ENCODE peak calls at places on chromosomes 5 and 9, in six cellular contexts. H is H1, W is HEK293T, S is K562, I is HepG2, L is HCT116. C is an unnamed sample.

GRCh38 chr5:40071870-40072269 is 607.8 kb upstream of the PTGER4 start:
- DNase-seq in H (no peak), W (no peak), S (no peak), I (no peak), L (no peak), C (no peak)

GRCh38 chr9:100485196-100485595 is 12.2 kb downstream of the TMEFF1 start:
- DNase-seq in H (no peak), W (no peak), S (no peak), I (no peak), L (no peak), C (no peak)

GRCh38 chr5:151678146-151678545 is 8.6 kb downstream of the SPARC start:
- DNase-seq in H (no peak), W (no peak), S (no peak), I (no peak), L (no peak), C (no peak)

GRCh38 chr5:77741608-77742007 is 34.5 kb downstream of the TBCA start:
- DNase-seq in H (no peak), W (no peak), S (no peak), I (no peak), L (no peak), C (no peak)

GRCh38 chr5:140977003-140977402 is 10.7 kb downstream of the PCDHAC2 start:
- DNase-seq in H (no peak), W (no peak), S (no peak), I (no peak), L (no peak), C (no peak)

GRCh38 chr9:126661521-126662251 is 48.0 kb downstream of the LMX1B start:
- DNase-seq in H (peak), W (no peak), S (peak), I (peak), L (peak), C (peak)

GRCh38 chr5:80569961-80570786 is at the start of gene ANKRD34B:
- DNase-seq in H (peak), W (peak), S (peak), I (no peak), L (no peak), C (peak)

GRCh38 chr9:70791936-70792335 is 329.5 kb downstream of the TRPM3 start:
- DNase-seq in H (no peak), W (no peak), S (no peak), I (no peak), L (no peak), C (no peak)

GRCh38 chr5:147530801-147531389 is 21.0 kb upstream of the DPYSL3 start:
- DNase-seq in H (no peak), W (no peak), S (no peak), I (no peak), L (no peak), C (no peak)

GRCh38 chr5:76971471-76971870 is 18.6 kb downstream of the CRHBP start:
- DNase-seq in H (no peak), W (no peak), S (no peak), I (no peak), L (no peak), C (no peak)

GRCh38 chr9:134712922-134713321 is 71.3 kb downstream of the COL5A1 start:
- DNase-seq in H (no peak), W (no peak), S (no peak), I (no peak), L (no peak), C (no peak)

GRCh38 chr9:88532320-88532719 is 2.7 kb upstream of the NXNL2 start:
- DNase-seq in H (peak), W (peak), S (no peak), I (no peak), L (no peak), C (peak)

GRCh38 chr5:111755264-111755941 is 1.6 kb downstream of the NREP start:
- DNase-seq in H (no peak), W (no peak), S (no peak), I (no peak), L (no peak), C (no peak)

GRCh38 chr5:42908086-42908485 is 96.4 kb upstream of the SELENOP start:
- DNase-seq in H (no peak), W (no peak), S (no peak), I (no peak), L (no peak), C (no peak)

GRCh38 chr9:78601957-78602565 is 305.1 kb downstream of the PSAT1 start:
- DNase-seq in H (no peak), W (peak), S (peak), I (peak), L (peak), C (peak)

GRCh38 chr9:30411571-30411970 is 1972.9 kb upstream of the ACO1 start:
- DNase-seq in H (no peak), W (no peak), S (no peak), I (no peak), L (no peak), C (no peak)

GRCh38 chr9:23803216-23803615 is 22.8 kb downstream of the ELAVL2 start:
- DNase-seq in H (no peak), W (no peak), S (no peak), I (no peak), L (no peak), C (no peak)

GRCh38 chr5:115490601-115491000 is 54.0 kb downstream of the FEM1C start:
- DNase-seq in H (no peak), W (no peak), S (no peak), I (no peak), L (no peak), C (no peak)

GRCh38 chr9:134204991-134205578 is 40.7 kb upstream of the RNU6ATAC start:
- DNase-seq in H (no peak), W (no peak), S (no peak), I (peak), L (no peak), C (no peak)

GRCh38 chr5:172806897-172807672 is 27.0 kb upstream of the ERGIC1 start:
- DNase-seq in H (peak), W (no peak), S (peak), I (peak), L (peak), C (peak)

GRCh38 chr9:113274474-113275146 is 762 bp downstream of the CDC26 start:
- DNase-seq in H (no peak), W (peak), S (peak), I (peak), L (peak), C (no peak)

GRCh38 chr5:178223196-178223773 is 9.3 kb downstream of the PHYKPL start:
- DNase-seq in H (no peak), W (no peak), S (no peak), I (no peak), L (no peak), C (no peak)

GRCh38 chr9:95750725-95751644 is 124.5 kb upstream of the ERCC6L2 start:
- DNase-seq in H (no peak), W (no peak), S (no peak), I (no peak), L (no peak), C (no peak)

GRCh38 chr9:77598510-77598909 is 49.6 kb downstream of the GNA14 start:
- DNase-seq in H (no peak), W (no peak), S (no peak), I (no peak), L (no peak), C (no peak)
- TF ChIP-seq SP1 in H (no peak), W (no peak), S (no peak), I (no peak), L (no peak), C (no peak)

DNA sequence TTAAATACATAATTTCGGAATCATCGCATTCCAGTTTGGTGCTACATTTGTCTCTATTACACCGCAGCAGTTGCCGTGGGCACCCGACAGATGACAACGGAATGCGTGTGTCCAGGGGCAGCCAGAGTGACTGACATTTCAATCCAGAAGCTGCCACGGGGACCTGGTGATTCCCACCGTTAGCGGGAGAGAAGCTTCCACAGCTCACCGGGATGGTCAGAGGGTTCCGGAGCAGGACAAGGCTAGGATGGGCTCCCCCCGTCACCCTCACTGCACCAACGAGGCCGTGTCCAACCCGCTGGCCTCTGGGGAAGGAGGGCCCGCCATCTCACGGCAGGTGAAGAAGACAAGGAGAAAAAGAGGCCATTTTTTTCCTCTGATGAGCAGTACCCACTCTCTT is 86.8 kb downstream of the GTF3C4 start:
- DNase-seq in H (no peak), W (no peak), S (no peak), I (no peak), L (no peak), C (no peak)
- TF ChIP-seq SP1 in H (no peak), W (no peak), S (no peak), I (no peak), L (no peak), C (no peak)

GRCh38 chr9:136488247-136489214 is 5.7 kb upstream of the SEC16A start:
- DNase-seq in H (peak), W (peak), S (peak), I (no peak), L (no peak), C (peak)
- TF ChIP-seq SP1 in H (no peak), W (no peak), S (no peak), I (no peak), L (no peak), C (no peak)

GRCh38 chr5:72557147-72557501 is 49.9 kb upstream of the ZNF366 start:
- DNase-seq in H (no peak), W (no peak), S (no peak), I (no peak), L (no peak), C (no peak)
- TF ChIP-seq SP1 in H (no peak), W (no peak), S (no peak), I (no peak), L (no peak), C (no peak)

GRCh38 chr9:92729735-92730155 is 34.9 kb downstream of the BICD2 start:
- DNase-seq in H (no peak), W (no peak), S (no peak), I (no peak), L (no peak), C (no peak)
- TF ChIP-seq SP1 in H (no peak), W (no peak), S (no peak), I (no peak), L (no peak), C (no peak)

GRCh38 chr5:132182366-132183040 is 45.1 kb downstream of the P4HA2 start:
- DNase-seq in H (no peak), W (no peak), S (no peak), I (no peak), L (no peak), C (no peak)
- TF ChIP-seq SP1 in H (no peak), W (no peak), S (no peak), I (no peak), L (no peak), C (no peak)

DNA sequence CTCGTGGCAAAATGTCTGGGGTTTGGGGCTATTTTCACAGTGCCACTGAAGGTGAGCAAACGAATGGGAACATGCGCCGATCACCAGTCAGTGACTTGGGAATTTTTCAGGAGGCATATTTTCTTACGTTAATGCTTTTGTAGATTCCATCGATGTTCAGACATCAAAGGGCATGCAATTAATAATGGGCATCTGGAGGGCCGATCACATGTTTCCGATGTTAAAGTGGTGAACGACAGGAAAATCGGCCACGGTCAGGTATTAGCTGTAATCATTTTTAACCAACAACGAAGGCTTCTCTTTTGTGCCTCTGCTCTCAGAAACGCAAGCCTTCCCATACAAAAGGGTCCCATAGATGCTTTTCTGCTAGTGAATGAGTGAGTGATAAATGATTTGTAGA is 155.0 kb upstream of the PITX1 start:
- DNase-seq in H (no peak), W (no peak), S (no peak), I (no peak), L (no peak), C (no peak)
- TF ChIP-seq SP1 in H (no peak), W (no peak), S (no peak), I (no peak), L (no peak), C (no peak)

DNA sequence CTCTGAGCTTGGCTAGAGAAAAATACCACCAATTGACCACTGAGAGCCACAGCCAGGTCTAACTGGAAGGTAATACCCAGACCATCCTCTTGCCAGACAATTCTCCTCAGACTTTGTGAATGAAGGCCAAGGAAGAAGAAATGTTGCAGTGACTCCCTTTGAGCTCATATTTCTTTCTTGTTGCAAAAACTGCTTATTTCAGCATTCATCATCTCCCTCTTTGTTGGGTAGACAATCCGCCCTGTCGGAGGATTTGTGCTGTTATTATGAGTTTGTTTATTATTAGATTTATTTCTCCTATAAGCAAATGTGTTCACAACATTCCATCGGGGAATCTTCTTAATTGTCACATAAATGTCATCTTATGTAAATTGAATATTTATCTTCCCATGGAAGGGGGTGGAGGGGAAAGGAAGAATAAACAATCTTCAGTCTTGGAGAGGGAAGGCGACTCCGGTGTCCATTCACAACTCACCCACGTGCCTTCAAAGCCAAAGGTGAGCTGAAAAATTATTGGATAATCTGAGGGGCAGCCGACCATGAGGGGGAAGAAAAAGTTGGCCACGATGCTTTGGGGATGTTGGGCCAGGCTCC is 1.8 kb upstream of the JADE2 start:
- DNase-seq in H (no peak), W (no peak), S (no peak), I (no peak), L (no peak), C (no peak)
- TF ChIP-seq SP1 in H (no peak), W (no peak), S (no peak), I (no peak), L (no peak), C (no peak)

C was measured in WTC11.